ENCODE peak calls at places on chromosome 5, in six cellular contexts. T, X, W, A, F and M are unnamed samples.

GRCh38 chr5:160467555-160468418 is 46.1 kb downstream of the PTTG1 start:
- DNase-seq in F (no peak), W (peak), X (no peak), T (peak), A (no peak), M (peak)

GRCh38 chr5:122311888-122312669 is at the start of gene SNCAIP:
- DNase-seq in X (peak), W (peak), T (peak), F (peak), A (peak), M (peak)

GRCh38 chr5:160197341-160198147 is 31.8 kb upstream of the FABP6 start:
- DNase-seq in F (no peak), A (no peak), X (peak), W (peak), T (no peak), M (peak)

GRCh38 chr5:38468978-38469706 is 87.3 kb downstream of the LIFR start:
- DNase-seq in W (no peak), F (no peak), X (no peak), T (peak), A (no peak), M (peak)

GRCh38 chr5:14327624-14328023 is 184.5 kb downstream of the TRIO start:
- DNase-seq in A (no peak), X (no peak), W (peak), F (no peak), T (no peak), M (peak)

GRCh38 chr5:111774525-111774924 is 17.5 kb upstream of the NREP start:
- DNase-seq in A (no peak), W (peak), T (peak), X (peak), F (no peak), M (peak)

GRCh38 chr5:178416206-178416882 is 173.8 kb downstream of the COL23A1 start:
- DNase-seq in T (no peak), W (no peak), X (no peak), A (no peak), F (no peak), M (no peak)

GRCh38 chr5:73378070-73378469 is 70.5 kb downstream of the FOXD1 start:
- DNase-seq in A (peak), X (no peak), T (no peak), F (peak), W (no peak), M (no peak)

GRCh38 chr5:110458313-110458712 is 268.2 kb downstream of the TMEM232 start:
- DNase-seq in X (peak), F (no peak), W (no peak), T (no peak), A (no peak), M (no peak)

GRCh38 chr5:131633830-131634229 is 1.2 kb downstream of the RAPGEF6 start:
- DNase-seq in F (no peak), A (no peak), X (peak), T (no peak), W (no peak), M (no peak)

GRCh38 chr5:150448960-150449490 is 514 bp downstream of the RPS14 start:
- DNase-seq in F (no peak), A (no peak), X (no peak), W (no peak), T (no peak), M (no peak)

GRCh38 chr5:149745-150450 is 41.4 kb upstream of the LRRC14B start:
- DNase-seq in A (no peak), W (peak), F (peak), T (no peak), X (no peak), M (peak)

GRCh38 chr5:140172473-140172872 is 2.5 kb upstream of the CYSTM1 start:
- DNase-seq in W (no peak), A (no peak), T (no peak), F (no peak), X (no peak), M (no peak)

GRCh38 chr5:173474881-173475287 is 141.6 kb downstream of the BOD1 start:
- DNase-seq in T (no peak), W (peak), F (no peak), X (no peak), A (no peak), M (peak)

GRCh38 chr5:68369436-68370125 is 154.0 kb downstream of the PIK3R1 start:
- DNase-seq in W (no peak), X (no peak), T (no peak), A (no peak), F (no peak), M (no peak)

GRCh38 chr5:149383399-149383798 is 4.3 kb upstream of the IL17B start:
- DNase-seq in T (no peak), X (no peak), A (no peak), F (no peak), W (no peak), M (no peak)

GRCh38 chr5:155024015-155024414 is 10.5 kb downstream of the KIF4B start:
- DNase-seq in X (no peak), W (no peak), F (no peak), A (no peak), T (no peak), M (no peak)

GRCh38 chr5:147346006-147346561 is 111.3 kb downstream of the STK32A start:
- DNase-seq in T (no peak), A (no peak), F (no peak), X (peak), W (no peak), M (no peak)

GRCh38 chr5:62432618-62433064 is 20.1 kb downstream of the IPO11 start:
- DNase-seq in T (no peak), F (no peak), A (no peak), X (no peak), W (no peak), M (peak)

GRCh38 chr5:130333089-130333488 is 428.8 kb downstream of the CHSY3 start:
- DNase-seq in X (no peak), A (no peak), F (no peak), W (peak), T (no peak), M (peak)